ENCODE peak calls at places on chromosomes 1 and 21, in eight cellular contexts. Q is breast epithelium, M is astrocyte of the spinal cord, J is cardiac fibroblast, X is endothelial cell, S is tibial artery, V is A549, G is type B pancreatic cell. E is an unnamed sample.

GRCh38 chr1:79042117-79042516 is 35.6 kb upstream of the ADGRL4 start:
- DNase-seq in V (peak; percentile 19), G (no peak), M (peak; percentile 62), S (no peak), X (no peak), J (peak; percentile 85), Q (no peak), E (no peak)

GRCh38 chr1:111738133-111738435 is 1.1 kb downstream of the INKA2 start:
- DNase-seq in S (no peak), M (no peak), V (no peak), J (no peak), Q (no peak), G (no peak), X (no peak), E (no peak)

GRCh38 chr1:11318982-11319381 is 46.0 kb downstream of the UBIAD1 start:
- DNase-seq in S (no peak), Q (no peak), J (no peak), M (no peak), V (peak; percentile 31), X (no peak), G (no peak), E (no peak)

GRCh38 chr1:39957299-39958020 is 2.5 kb downstream of the MFSD2A start:
- DNase-seq in J (no peak), X (no peak), V (no peak), M (no peak), G (no peak), Q (peak; percentile 82), S (no peak), E (no peak)

GRCh38 chr1:29624747-29625420 is 388.6 kb downstream of the PTPRU start:
- DNase-seq in M (no peak), X (no peak), Q (peak; percentile 8), G (no peak), J (no peak), S (no peak), V (no peak), E (peak; percentile 64)

GRCh38 chr1:207985996-207986395 is 75.1 kb upstream of the CD34 start:
- DNase-seq in M (no peak), S (no peak), X (no peak), J (no peak), Q (no peak), G (peak; percentile 55), V (no peak), E (peak; percentile 79)

GRCh38 chr1:32769524-32770220 is 47.5 kb downstream of the YARS1 start:
- DNase-seq in S (no peak), V (peak; percentile 55), M (no peak), G (no peak), J (peak; percentile 44), Q (no peak), X (no peak), E (no peak)

GRCh38 chr1:161198877-161199431 is at the start of gene ADAMTS4:
- DNase-seq in X (no peak), S (peak; percentile 56), Q (peak; percentile 43), J (peak; percentile 97), M (peak; percentile 46), G (no peak), V (no peak), E (no peak)

GRCh38 chr1:175884369-175884768 is 141.0 kb upstream of the TNR start:
- DNase-seq in Q (no peak), G (no peak), X (no peak), S (no peak), V (no peak), M (no peak), J (no peak), E (no peak)

GRCh38 chr1:18290740-18291412 is 183.3 kb downstream of the IGSF21 start:
- DNase-seq in J (no peak), S (no peak), V (no peak), X (no peak), G (no peak), M (no peak), Q (no peak), E (no peak)

GRCh38 chr1:20329793-20330542 is 39.3 kb downstream of the VWA5B1 start:
- DNase-seq in J (no peak), S (no peak), V (no peak), G (no peak), M (no peak), X (no peak), Q (no peak), E (no peak)
- TF ChIP-seq CTCF in J (peak; percentile 33), S (no peak), V (peak; percentile 10), G (no peak), M (peak; percentile 30), X (peak; percentile 8), Q (no peak), E (no peak)

GRCh38 chr1:222706815-222707214 is 5.5 kb downstream of the AIDA start:
- DNase-seq in S (no peak), Q (no peak), X (no peak), J (no peak), V (no peak), M (no peak), G (no peak), E (no peak)
- TF ChIP-seq CTCF in S (no peak), Q (no peak), X (no peak), J (peak; percentile 6), V (no peak), M (no peak), G (peak; percentile 55), E (peak; percentile 15)

GRCh38 chr21:38716942-38717341 is 88.8 kb upstream of the ETS2 start:
- DNase-seq in Q (no peak), J (no peak), X (no peak), V (no peak), G (no peak), S (no peak), M (no peak), E (no peak)

GRCh38 chr21:38714998-38715397 is 90.7 kb upstream of the ETS2 start:
- DNase-seq in G (no peak), V (no peak), X (no peak), J (no peak), M (no peak), S (no peak), Q (no peak), E (no peak)

GRCh38 chr21:38716088-38716487 is 89.6 kb upstream of the ETS2 start:
- DNase-seq in V (no peak), Q (no peak), S (no peak), J (no peak), X (no peak), G (no peak), M (no peak), E (no peak)

DNA sequence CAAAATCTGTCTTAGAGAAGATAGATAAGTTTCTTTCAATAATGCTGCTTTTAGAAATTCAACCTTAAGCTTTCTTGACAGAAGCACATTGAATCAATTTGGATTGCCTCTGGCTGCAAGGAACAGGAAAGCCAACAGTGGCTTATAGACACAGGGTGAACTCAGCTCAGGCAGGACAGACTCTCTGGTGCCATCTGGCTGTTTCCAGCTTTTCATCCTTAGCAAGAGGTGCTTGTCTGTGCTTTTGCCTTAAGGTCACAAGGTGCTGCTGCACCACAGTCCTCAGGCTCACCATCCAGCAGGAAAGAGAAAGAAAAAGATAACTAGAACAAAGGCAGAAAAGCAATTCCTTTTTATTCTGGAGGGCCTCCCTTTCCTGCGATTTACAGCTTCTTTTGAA is 93.7 kb upstream of the ETS2 start:
- DNase-seq in S (peak; percentile 28), G (no peak), J (peak; percentile 62), Q (no peak), M (peak; percentile 41), V (peak; percentile 58), X (peak; percentile 44), E (no peak)
- TF ChIP-seq CTCF in S (peak; percentile 55), G (peak; percentile 62), J (peak; percentile 63), Q (no peak), M (peak; percentile 64), V (peak; percentile 49), X (no peak), E (peak; percentile 77)

DNA sequence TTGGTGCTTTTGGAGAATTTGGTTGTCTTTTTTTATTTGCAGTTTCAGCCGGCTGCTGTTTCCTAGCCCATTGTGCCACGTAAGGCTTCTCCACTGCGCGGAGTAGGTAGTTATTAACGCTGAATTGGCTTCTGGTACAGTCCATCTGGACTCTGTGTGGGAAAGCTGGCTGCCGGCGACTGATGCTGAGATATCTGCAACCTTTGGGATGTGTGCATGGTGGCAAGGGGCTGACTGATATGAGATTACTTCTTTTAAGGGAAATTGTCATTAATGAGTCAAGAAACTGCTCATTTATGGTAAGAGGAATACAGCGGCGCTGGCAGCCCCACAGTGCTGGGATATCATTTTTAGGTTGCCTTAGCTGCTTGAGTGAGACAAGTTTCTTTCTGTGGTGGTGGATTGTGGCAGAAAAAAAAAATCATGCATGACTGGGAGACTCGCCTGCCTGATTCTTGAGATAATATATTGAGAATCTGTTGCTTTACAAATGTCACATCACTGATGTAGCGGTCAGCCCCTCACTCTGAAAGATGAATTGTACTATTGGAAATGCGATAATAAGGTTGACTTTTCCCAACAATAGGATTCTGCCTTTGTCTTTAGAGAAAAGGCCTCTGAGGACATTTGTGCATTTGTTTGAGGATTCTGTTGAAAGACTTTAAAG is 2.5 kb upstream of the ELAVL4 start:
- DNase-seq in G (no peak), X (no peak), S (no peak), Q (no peak), J (no peak), V (no peak), M (no peak), E (no peak)
- TF ChIP-seq CTCF in G (no peak), X (no peak), S (no peak), Q (no peak), J (no peak), V (no peak), M (no peak), E (no peak)

DNA sequence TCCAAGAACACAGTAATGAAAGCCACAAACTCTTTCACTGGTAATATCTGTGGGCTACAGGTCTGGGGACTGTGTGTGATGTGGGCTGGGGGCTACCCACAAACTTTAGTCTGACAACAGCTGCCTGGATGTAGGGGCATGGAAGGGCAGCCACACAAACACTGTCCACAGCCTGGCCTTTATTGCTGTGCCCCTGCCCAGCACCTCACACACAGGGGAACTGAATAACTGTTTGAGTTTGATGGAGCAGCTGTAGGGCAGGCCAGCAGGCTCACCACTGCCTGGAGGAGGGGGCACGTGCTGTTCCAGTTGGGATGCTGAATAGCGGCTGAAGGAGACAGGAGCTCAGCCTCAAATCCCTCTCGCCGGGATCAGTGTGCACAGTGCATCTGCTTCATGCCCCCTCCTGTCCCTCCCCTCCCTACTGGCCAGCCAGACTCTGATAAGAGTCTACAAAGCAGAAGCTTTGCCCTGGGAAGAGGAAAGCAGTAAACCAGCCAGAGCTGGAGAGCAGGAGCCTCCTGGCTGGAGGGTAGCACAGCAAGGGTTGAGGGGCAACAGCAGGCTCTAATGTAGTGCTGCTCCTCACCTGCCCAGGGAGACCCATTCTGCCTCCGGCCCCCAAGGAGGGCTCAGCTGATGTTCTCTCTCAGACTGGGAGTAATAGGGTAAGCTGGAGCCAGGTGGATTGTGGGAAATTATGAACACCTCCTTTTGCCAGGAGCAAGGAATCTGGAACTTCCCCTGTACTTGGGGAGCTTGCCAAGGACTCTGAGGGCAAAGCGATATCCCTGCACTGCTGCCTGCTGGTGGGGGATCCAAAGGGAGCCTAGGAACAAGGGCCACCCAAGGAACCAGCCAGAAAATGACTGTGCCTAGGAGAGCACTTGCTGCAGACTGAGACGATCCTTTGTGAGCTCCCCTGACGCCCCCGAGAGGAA is 70.2 kb upstream of the GOLT1A start:
- DNase-seq in M (no peak), V (no peak), Q (no peak), J (no peak), S (no peak), G (no peak), X (no peak), E (no peak)
- TF ChIP-seq CTCF in M (no peak), V (no peak), Q (no peak), J (no peak), S (no peak), G (no peak), X (no peak), E (no peak)

GRCh38 chr1:198072177-198072576 is 84.6 kb upstream of the NEK7 start:
- DNase-seq in S (no peak), X (no peak), G (no peak), Q (no peak), M (no peak), V (no peak), J (peak; percentile 53), E (no peak)
- TF ChIP-seq CTCF in S (no peak), X (no peak), G (no peak), Q (no peak), M (peak; percentile 32), V (no peak), J (peak; percentile 45), E (peak; percentile 34)

E was measured in osteocyte.